ENCODE peak calls at places on chromosomes 5 and 9, in ten cellular contexts. V is GM12865, P is spleen, L is heart left ventricle, R is foreskin fibroblast, I is A549, J is adrenal gland, C is osteoblast, Q is left ventricle myocardium inferior, Z is fibroblast of mammary gland. K is an unnamed sample.

GRCh38 chr9:112322701-112323377 is 10.6 kb downstream of the PTBP3 start:
- DNase-seq in V (no peak), P (no peak), L (no peak), R (no peak), I (no peak), J (no peak), C (no peak), Q (no peak), Z (no peak), K (no peak)

GRCh38 chr9:84419203-84419602 is 78.6 kb upstream of the SLC28A3 start:
- DNase-seq in V (no peak), P (no peak), L (no peak), R (no peak), I (no peak), J (no peak), C (no peak), Q (no peak), Z (no peak), K (no peak)

GRCh38 chr5:124706729-124707361 is 39.6 kb downstream of the ZNF608 start:
- DNase-seq in V (peak; percentile 53), P (no peak), L (peak; percentile 62), R (peak; percentile 28), I (no peak), J (no peak), C (peak; percentile 62), Q (peak; percentile 54), Z (peak; percentile 53), K (no peak)

GRCh38 chr9:132008871-132009812 is 70.5 kb downstream of the MED27 start:
- DNase-seq in V (no peak), P (no peak), L (no peak), R (no peak), I (peak; percentile 48), J (no peak), C (no peak), Q (no peak), Z (no peak), K (no peak)

GRCh38 chr5:115396698-115397097 is 100.2 kb upstream of the CCDC112 start:
- DNase-seq in V (no peak), P (no peak), L (no peak), R (no peak), I (no peak), J (no peak), C (peak; percentile 86), Q (no peak), Z (no peak), K (no peak)

GRCh38 chr5:157263586-157264090 is 2.3 kb upstream of the CYFIP2 start:
- DNase-seq in V (no peak), P (no peak), L (no peak), R (no peak), I (no peak), J (no peak), C (no peak), Q (no peak), Z (no peak), K (no peak)

GRCh38 chr9:76557674-76558073 is 98.7 kb downstream of the GCNT1 start:
- DNase-seq in V (no peak), P (no peak), L (no peak), R (peak; percentile 90), I (no peak), J (no peak), C (no peak), Q (no peak), Z (peak; percentile 93), K (no peak)

GRCh38 chr9:89802809-89803355 is 198.1 kb downstream of the GADD45G start:
- DNase-seq in V (no peak), P (no peak), L (peak; percentile 68), R (no peak), I (no peak), J (peak; percentile 11), C (no peak), Q (peak; percentile 84), Z (peak; percentile 35), K (no peak)

GRCh38 chr5:165410476-165410875 is 1905.1 kb downstream of the MAT2B start:
- DNase-seq in V (no peak), P (no peak), L (no peak), R (no peak), I (no peak), J (no peak), C (no peak), Q (no peak), Z (peak; percentile 34), K (no peak)

GRCh38 chr9:120538339-120538738 is 41.6 kb downstream of the CDK5RAP2 start:
- DNase-seq in V (no peak), P (no peak), L (peak; percentile 35), R (no peak), I (no peak), J (peak; percentile 29), C (no peak), Q (no peak), Z (no peak), K (no peak)

GRCh38 chr9:32738501-32739172 is 44.7 kb upstream of the TMEM215 start:
- DNase-seq in V (no peak), P (no peak), L (no peak), R (no peak), I (no peak), J (no peak), C (no peak), Q (no peak), Z (peak; percentile 54), K (no peak)

GRCh38 chr9:124369236-124369797 is 45.9 kb downstream of the PSMB7 start:
- DNase-seq in V (no peak), P (no peak), L (no peak), R (no peak), I (no peak), J (no peak), C (no peak), Q (no peak), Z (no peak), K (no peak)

GRCh38 chr9:138022121-138022741 is 144.6 kb downstream of the CACNA1B start:
- DNase-seq in V (peak; percentile 37), P (peak; percentile 70), L (no peak), R (no peak), I (peak; percentile 34), J (no peak), C (no peak), Q (no peak), Z (no peak), K (no peak)

GRCh38 chr9:38622083-38622674 is 1.8 kb upstream of the ANKRD18A start:
- DNase-seq in V (no peak), P (peak; percentile 82), L (no peak), R (no peak), I (peak; percentile 54), J (no peak), C (peak; percentile 77), Q (no peak), Z (no peak), K (peak; percentile 11)

GRCh38 chr9:135302329-135303279 is 177.0 kb upstream of the PPP1R26 start:
- DNase-seq in V (no peak), P (peak; percentile 60), L (no peak), R (no peak), I (no peak), J (no peak), C (peak; percentile 70), Q (no peak), Z (no peak), K (no peak)

DNA sequence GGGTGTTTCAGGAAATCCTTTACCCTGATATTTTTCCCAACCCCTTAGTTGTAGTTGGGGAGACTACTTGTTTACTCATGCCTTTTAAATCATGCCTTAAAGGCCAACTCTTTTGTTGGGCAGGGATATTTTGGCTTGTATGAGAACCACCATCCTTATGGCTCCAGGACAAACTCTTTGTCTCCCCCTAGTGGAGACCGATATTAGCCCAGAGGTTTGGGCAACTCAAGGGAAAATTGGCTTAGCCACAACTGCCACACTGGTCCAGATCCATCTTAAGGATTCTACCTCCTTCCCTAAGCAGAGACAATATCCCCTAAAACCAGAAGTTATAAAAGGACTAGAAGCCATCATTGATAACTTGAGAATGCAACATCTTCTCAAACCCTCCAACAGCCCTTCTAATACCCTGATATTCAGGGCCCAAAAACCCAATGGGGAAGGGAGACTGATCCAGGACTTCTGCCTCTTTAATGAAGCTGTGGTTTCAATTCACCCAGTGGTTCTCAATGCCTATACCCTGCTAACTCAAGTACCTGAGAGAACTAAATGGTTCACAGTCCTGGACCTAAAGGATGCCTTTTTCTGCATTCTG is 100.9 kb upstream of the HCN1 start:
- DNase-seq in V (peak; percentile 36), P (no peak), L (no peak), R (no peak), I (no peak), J (no peak), C (no peak), Q (no peak), Z (no peak), K (no peak)
- TF ChIP-seq CTCF in V (peak; percentile 46), P (no peak), L (no peak), R (no peak), I (no peak), J (no peak), C (no peak), Q (no peak), Z (peak; percentile 34), K (peak; percentile 29)

DNA sequence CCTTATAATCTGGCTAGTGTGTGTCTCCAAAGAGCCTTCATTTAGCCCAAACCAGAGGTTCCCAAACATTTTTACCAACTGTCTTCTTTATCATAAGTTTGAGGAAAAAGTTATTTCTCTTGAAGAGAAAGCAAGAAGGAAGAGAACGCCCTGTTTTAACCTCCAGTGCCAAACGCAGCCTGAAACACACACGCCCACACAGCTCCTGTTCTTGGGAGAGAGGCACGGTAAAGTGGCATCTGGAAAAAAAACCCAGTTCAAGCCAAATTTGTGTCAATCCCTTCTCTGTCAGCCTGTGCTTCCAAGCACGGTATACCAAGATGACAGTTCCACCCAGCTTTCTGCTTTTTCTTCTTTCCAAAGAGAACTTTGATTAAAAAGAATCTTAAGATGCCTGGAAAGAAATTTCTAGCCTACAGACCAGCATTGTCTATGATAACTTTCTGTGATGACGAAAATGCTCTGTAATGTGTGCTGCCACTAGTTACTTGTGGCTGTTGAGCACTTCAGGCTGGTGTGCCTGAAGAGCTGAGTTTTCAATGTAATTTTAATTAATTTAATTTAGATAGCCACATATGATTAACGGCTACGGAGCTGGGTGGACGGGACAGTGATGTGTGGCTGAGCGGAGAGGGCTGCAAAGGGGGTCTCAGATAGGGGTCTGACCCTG is 62.3 kb downstream of the ACER2 start:
- DNase-seq in V (no peak), P (no peak), L (no peak), R (no peak), I (no peak), J (no peak), C (no peak), Q (no peak), Z (no peak), K (no peak)
- H3K4me3 ChIP-seq in V (no peak overlapping the region), P (no peak overlapping the region), L (no peak overlapping the region), R (no peak overlapping the region), I (no peak overlapping the region), J (no peak overlapping the region), C (no peak overlapping the region), Q (peak overlapping the region; percentile 35), Z (no peak overlapping the region), K (no peak overlapping the region)

GRCh38 chr9:95029251-95029650 is 288.3 kb downstream of the FANCC start:
- DNase-seq in V (no peak), P (no peak), L (no peak), R (no peak), I (no peak), J (no peak), C (no peak), Q (no peak), Z (no peak), K (no peak)
- TF ChIP-seq CTCF in V (no peak), P (no peak), L (no peak), R (no peak), I (no peak), J (no peak), C (no peak), Q (no peak), Z (no peak), K (no peak)

DNA sequence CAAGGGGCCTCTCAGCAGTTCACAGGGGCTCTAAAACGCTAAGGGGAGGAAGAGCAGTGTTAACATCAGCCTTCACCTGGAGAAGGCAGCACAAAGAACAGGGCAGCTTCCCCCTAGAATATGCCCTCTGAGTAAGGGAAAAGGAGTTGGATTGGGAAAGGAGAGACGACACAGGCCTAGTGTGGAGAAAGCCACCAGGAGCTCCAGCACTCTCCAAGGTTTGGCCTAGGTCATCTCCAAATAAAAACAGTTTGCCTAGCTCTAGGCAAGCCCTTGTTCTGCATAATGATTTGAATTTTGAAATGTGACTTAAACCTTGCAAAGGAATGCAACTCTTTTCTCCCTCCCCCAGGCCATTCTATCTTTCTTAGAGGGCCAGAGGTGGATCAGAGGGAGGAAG is 100.0 kb upstream of the SSBP2 start:
- DNase-seq in V (no peak), P (no peak), L (no peak), R (no peak), I (no peak), J (no peak), C (no peak), Q (no peak), Z (no peak), K (no peak)
- H3K4me3 ChIP-seq in V (peak overlapping the region; percentile 63), P (peak overlapping the region; percentile 50), L (no peak overlapping the region), R (no peak overlapping the region), I (peak overlapping the region; percentile 44), J (no peak overlapping the region), C (no peak overlapping the region), Q (peak overlapping the region; percentile 68), Z (no peak overlapping the region), K (no peak overlapping the region)